ENCODE peak calls at places on chromosome 3, in five cellular contexts. One of them, this sample, is unnamed.

GRCh38 chr3:9866639-9867038 is 13.4 kb downstream of the CIDEC start:
- DNase-seq in OCI-LY7: no peak
- DNase-seq in fibroblast of lung: no peak
- DNase-seq in HCT116: no peak
- DNase-seq in astrocyte: peak; percentile 27
- DNase-seq in this sample: no peak

GRCh38 chr3:151562901-151563300 is 102.0 kb upstream of the IGSF10 start:
- DNase-seq in OCI-LY7: no peak
- DNase-seq in fibroblast of lung: no peak
- DNase-seq in HCT116: no peak
- DNase-seq in astrocyte: no peak
- DNase-seq in this sample: peak; percentile 28

GRCh38 chr3:40701016-40701588 is 176.3 kb downstream of the ZNF621 start:
- DNase-seq in OCI-LY7: no peak
- DNase-seq in fibroblast of lung: no peak
- DNase-seq in HCT116: no peak
- DNase-seq in astrocyte: no peak
- DNase-seq in this sample: no peak

GRCh38 chr3:14347110-14347509 is 55.3 kb upstream of the SLC6A6 start:
- DNase-seq in OCI-LY7: no peak
- DNase-seq in fibroblast of lung: no peak
- DNase-seq in HCT116: no peak
- DNase-seq in astrocyte: no peak
- DNase-seq in this sample: no peak

GRCh38 chr3:55006277-55006676 is 78.4 kb upstream of the LRTM1 start:
- DNase-seq in OCI-LY7: no peak
- DNase-seq in fibroblast of lung: no peak
- DNase-seq in HCT116: no peak
- DNase-seq in astrocyte: peak; percentile 56
- DNase-seq in this sample: no peak

GRCh38 chr3:39383913-39384664 is 919 bp downstream of the SLC25A38 start:
- DNase-seq in OCI-LY7: peak; percentile 96
- DNase-seq in fibroblast of lung: peak; percentile 89
- DNase-seq in HCT116: peak; percentile 82
- DNase-seq in astrocyte: peak; percentile 83
- DNase-seq in this sample: peak; percentile 98

GRCh38 chr3:46903341-46904302 is 26.1 kb downstream of the PTH1R start:
- DNase-seq in OCI-LY7: no peak
- DNase-seq in fibroblast of lung: no peak
- DNase-seq in HCT116: no peak
- DNase-seq in astrocyte: peak; percentile 41
- DNase-seq in this sample: no peak

GRCh38 chr3:33426068-33426467 is 14.1 kb downstream of the UBP1 start:
- DNase-seq in OCI-LY7: no peak
- DNase-seq in fibroblast of lung: no peak
- DNase-seq in HCT116: no peak
- DNase-seq in astrocyte: no peak
- DNase-seq in this sample: no peak

GRCh38 chr3:46061108-46061507 is 33.8 kb upstream of the XCR1 start:
- DNase-seq in OCI-LY7: no peak
- DNase-seq in fibroblast of lung: no peak
- DNase-seq in HCT116: no peak
- DNase-seq in astrocyte: no peak
- DNase-seq in this sample: no peak

GRCh38 chr3:152969557-152970300 is 134.8 kb downstream of the P2RY1 start:
- DNase-seq in OCI-LY7: no peak
- DNase-seq in fibroblast of lung: no peak
- DNase-seq in HCT116: no peak
- DNase-seq in astrocyte: no peak
- DNase-seq in this sample: no peak

GRCh38 chr3:78337801-78338211 is 1297.9 kb downstream of the ROBO2 start:
- DNase-seq in OCI-LY7: no peak
- DNase-seq in fibroblast of lung: no peak
- DNase-seq in HCT116: no peak
- DNase-seq in astrocyte: peak; percentile 18
- DNase-seq in this sample: no peak

GRCh38 chr3:50587373-50587772 is 18.1 kb downstream of the HEMK1 start:
- DNase-seq in OCI-LY7: no peak
- DNase-seq in fibroblast of lung: no peak
- DNase-seq in HCT116: no peak
- DNase-seq in astrocyte: no peak
- DNase-seq in this sample: no peak

GRCh38 chr3:194250104-194251002 is 100.8 kb downstream of the CPN2 start:
- DNase-seq in OCI-LY7: no peak
- DNase-seq in fibroblast of lung: peak; percentile 88
- DNase-seq in HCT116: no peak
- DNase-seq in astrocyte: peak; percentile 45
- DNase-seq in this sample: no peak

GRCh38 chr3:104907507-104907906 is 459.2 kb upstream of the ALCAM start:
- DNase-seq in OCI-LY7: no peak
- DNase-seq in fibroblast of lung: peak; percentile 82
- DNase-seq in HCT116: no peak
- DNase-seq in astrocyte: peak; percentile 78
- DNase-seq in this sample: no peak

GRCh38 chr3:84109911-84110310 is 848.9 kb upstream of the CADM2 start:
- DNase-seq in OCI-LY7: no peak
- DNase-seq in fibroblast of lung: no peak
- DNase-seq in HCT116: no peak
- DNase-seq in astrocyte: peak; percentile 15
- DNase-seq in this sample: no peak

GRCh38 chr3:110815008-110815583 is 256.5 kb upstream of the NECTIN3 start:
- DNase-seq in OCI-LY7: no peak
- DNase-seq in fibroblast of lung: peak; percentile 86
- DNase-seq in HCT116: peak; percentile 89
- DNase-seq in astrocyte: peak; percentile 93
- DNase-seq in this sample: no peak

GRCh38 chr3:16124636-16125035 is 49.8 kb upstream of the GALNT15 start:
- DNase-seq in OCI-LY7: no peak
- DNase-seq in fibroblast of lung: peak; percentile 99
- DNase-seq in HCT116: no peak
- DNase-seq in astrocyte: peak; percentile 100
- DNase-seq in this sample: no peak

GRCh38 chr3:161142486-161142885 is 37.3 kb upstream of the B3GALNT1 start:
- DNase-seq in OCI-LY7: no peak
- DNase-seq in fibroblast of lung: peak; percentile 57
- DNase-seq in HCT116: no peak
- DNase-seq in astrocyte: peak; percentile 78
- DNase-seq in this sample: no peak

GRCh38 chr3:38382506-38383080 is 36.0 kb downstream of the XYLB start:
- DNase-seq in OCI-LY7: no peak
- DNase-seq in fibroblast of lung: peak; percentile 9
- DNase-seq in HCT116: no peak
- DNase-seq in astrocyte: no peak
- DNase-seq in this sample: no peak

GRCh38 chr3:190811775-190812480 is 50.6 kb downstream of the GMNC start:
- DNase-seq in OCI-LY7: peak; percentile 69
- DNase-seq in fibroblast of lung: peak; percentile 81
- DNase-seq in HCT116: peak; percentile 67
- DNase-seq in astrocyte: peak; percentile 23
- DNase-seq in this sample: peak; percentile 84

GRCh38 chr3:127135241-127136023 is 57.5 kb upstream of the PRR23E start:
- DNase-seq in OCI-LY7: no peak
- DNase-seq in fibroblast of lung: no peak
- DNase-seq in HCT116: no peak
- DNase-seq in astrocyte: peak; percentile 21
- DNase-seq in this sample: no peak

GRCh38 chr3:185175370-185175987 is 22.6 kb upstream of the C3orf70 start:
- DNase-seq in OCI-LY7: no peak
- DNase-seq in fibroblast of lung: peak; percentile 30
- DNase-seq in HCT116: no peak
- DNase-seq in astrocyte: no peak
- DNase-seq in this sample: peak; percentile 75

GRCh38 chr3:16533928-16534913 is 20.7 kb upstream of the RFTN1 start:
- DNase-seq in OCI-LY7: no peak
- DNase-seq in fibroblast of lung: peak; percentile 35
- DNase-seq in HCT116: no peak
- DNase-seq in astrocyte: no peak
- DNase-seq in this sample: no peak

GRCh38 chr3:65831733-65832425 is 206.8 kb downstream of the MAGI1 start:
- DNase-seq in OCI-LY7: no peak
- DNase-seq in fibroblast of lung: peak; percentile 83
- DNase-seq in HCT116: no peak
- DNase-seq in astrocyte: peak; percentile 95
- DNase-seq in this sample: no peak

GRCh38 chr3:139105154-139105702 is 60.5 kb upstream of the PRR23C start:
- DNase-seq in OCI-LY7: no peak
- DNase-seq in fibroblast of lung: no peak
- DNase-seq in HCT116: no peak
- DNase-seq in astrocyte: no peak
- DNase-seq in this sample: no peak

GRCh38 chr3:53493997-53494791 is at the start of gene CACNA1D:
- DNase-seq in OCI-LY7: no peak
- DNase-seq in fibroblast of lung: no peak
- DNase-seq in HCT116: peak; percentile 23
- DNase-seq in astrocyte: no peak
- DNase-seq in this sample: no peak

GRCh38 chr3:79011821-79012529 is 755.8 kb downstream of the ROBO1 start:
- DNase-seq in OCI-LY7: no peak
- DNase-seq in fibroblast of lung: no peak
- DNase-seq in HCT116: no peak
- DNase-seq in astrocyte: no peak
- DNase-seq in this sample: no peak

GRCh38 chr3:69785769-69786311 is 46.6 kb downstream of the MITF start:
- DNase-seq in OCI-LY7: no peak
- DNase-seq in fibroblast of lung: no peak
- DNase-seq in HCT116: no peak
- DNase-seq in astrocyte: no peak
- DNase-seq in this sample: no peak
- H3K4me2 ChIP-seq in OCI-LY7: no peak overlapping the region
- H3K4me2 ChIP-seq in fibroblast of lung: no peak overlapping the region
- H3K4me2 ChIP-seq in HCT116: no peak overlapping the region
- H3K4me2 ChIP-seq in astrocyte: peak overlapping the region; percentile 65
- H3K4me2 ChIP-seq in this sample: no peak overlapping the region

DNA sequence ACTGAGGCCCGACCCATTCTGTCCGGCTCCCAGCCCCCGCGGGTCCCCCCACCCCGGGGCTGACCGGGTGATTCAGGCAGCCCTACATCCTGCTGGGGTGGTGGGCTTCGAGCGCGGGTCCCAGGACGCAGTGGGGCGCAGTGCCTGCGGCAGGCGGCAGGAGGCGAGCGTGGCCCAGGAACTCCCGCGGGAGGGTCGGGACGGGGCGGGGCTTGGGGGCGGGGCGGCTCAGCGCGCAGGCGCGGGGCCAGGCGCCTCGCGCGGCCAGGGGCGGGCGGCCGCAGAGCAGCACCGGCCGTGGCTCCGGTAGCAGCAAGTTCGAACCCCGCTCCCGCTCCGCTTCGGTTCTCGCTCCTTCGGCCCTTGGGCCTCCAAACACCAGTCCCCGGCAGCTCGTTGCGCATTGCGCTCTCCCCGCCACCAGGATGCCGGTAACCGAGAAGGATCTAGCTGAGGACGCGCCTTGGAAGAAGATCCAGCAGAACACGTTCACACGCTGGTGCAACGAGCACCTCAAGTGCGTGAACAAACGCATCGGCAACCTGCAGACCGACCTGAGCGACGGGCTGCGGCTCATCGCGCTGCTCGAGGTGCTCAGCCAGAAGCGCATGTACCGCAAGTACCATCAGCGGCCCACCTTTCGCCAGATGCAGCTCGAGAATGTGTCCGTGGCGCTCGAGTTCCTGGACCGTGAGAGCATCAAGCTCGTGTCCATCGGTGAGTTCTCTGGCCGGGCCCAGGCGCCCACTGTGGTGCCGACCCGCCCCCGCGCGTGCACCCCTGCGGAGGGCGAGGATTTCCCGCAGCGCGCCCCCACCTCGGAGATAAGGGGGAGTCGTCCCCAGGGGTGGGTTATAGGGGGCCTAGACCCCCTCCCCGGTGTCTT is at the start of gene FLNB:
- DNase-seq in OCI-LY7: peak; percentile 87
- DNase-seq in fibroblast of lung: peak; percentile 66
- DNase-seq in HCT116: peak; percentile 48
- DNase-seq in astrocyte: no peak
- DNase-seq in this sample: peak; percentile 92
- H4K20me1 ChIP-seq in OCI-LY7: peaks cover 3% of the 10 kb centered on the region
- H4K20me1 ChIP-seq in fibroblast of lung: no peaks in the 10 kb centered on the region
- H4K20me1 ChIP-seq in HCT116: no peaks in the 10 kb centered on the region
- H4K20me1 ChIP-seq in astrocyte: peaks cover 51% of the 10 kb centered on the region
- H4K20me1 ChIP-seq in this sample: peaks cover 5% of the 10 kb centered on the region

GRCh38 chr3:43341788-43342187 is 55.4 kb downstream of the SNRK start:
- DNase-seq in OCI-LY7: no peak
- DNase-seq in fibroblast of lung: no peak
- DNase-seq in HCT116: no peak
- DNase-seq in astrocyte: no peak
- DNase-seq in this sample: no peak

GRCh38 chr3:43338295-43338694 is 52.0 kb downstream of the SNRK start:
- DNase-seq in OCI-LY7: peak; percentile 23
- DNase-seq in fibroblast of lung: peak; percentile 33
- DNase-seq in HCT116: peak; percentile 16
- DNase-seq in astrocyte: peak; percentile 9
- DNase-seq in this sample: no peak

GRCh38 chr3:43330981-43331380 is 44.6 kb downstream of the SNRK start:
- DNase-seq in OCI-LY7: no peak
- DNase-seq in fibroblast of lung: peak; percentile 72
- DNase-seq in HCT116: no peak
- DNase-seq in astrocyte: peak; percentile 50
- DNase-seq in this sample: no peak

GRCh38 chr3:43340403-43340802 is 54.1 kb downstream of the SNRK start:
- DNase-seq in OCI-LY7: no peak
- DNase-seq in fibroblast of lung: no peak
- DNase-seq in HCT116: no peak
- DNase-seq in astrocyte: no peak
- DNase-seq in this sample: no peak

DNA sequence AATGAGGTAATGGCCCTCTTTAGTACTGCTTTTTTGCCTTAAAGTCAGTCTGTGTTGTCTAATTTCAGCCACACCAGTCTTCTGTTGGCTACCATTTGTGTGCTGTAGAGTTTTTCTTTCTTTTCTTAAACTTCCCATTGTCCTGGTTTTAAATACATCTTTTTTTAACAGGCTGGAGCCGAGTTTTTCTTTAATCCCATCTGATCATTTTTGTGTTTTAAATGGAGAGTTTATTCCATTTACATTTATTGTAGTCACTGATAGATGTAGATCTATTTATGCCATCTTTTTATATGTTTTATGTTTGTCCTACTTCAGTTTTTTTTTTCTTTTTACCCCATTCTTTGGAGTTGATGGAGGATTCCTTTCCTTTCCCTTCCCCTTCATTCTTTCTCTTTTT is 49.5 kb downstream of the SNRK start:
- DNase-seq in OCI-LY7: no peak
- DNase-seq in fibroblast of lung: no peak
- DNase-seq in HCT116: no peak
- DNase-seq in astrocyte: no peak
- DNase-seq in this sample: no peak
- H3K36me3 ChIP-seq in OCI-LY7: peaks cover 62% of the 10 kb centered on the region
- H3K36me3 ChIP-seq in fibroblast of lung: no peaks in the 10 kb centered on the region
- H3K36me3 ChIP-seq in HCT116: no peaks in the 10 kb centered on the region
- H3K36me3 ChIP-seq in astrocyte: peaks cover 14% of the 10 kb centered on the region
- H3K36me3 ChIP-seq in this sample: peaks cover 30% of the 10 kb centered on the region

DNA sequence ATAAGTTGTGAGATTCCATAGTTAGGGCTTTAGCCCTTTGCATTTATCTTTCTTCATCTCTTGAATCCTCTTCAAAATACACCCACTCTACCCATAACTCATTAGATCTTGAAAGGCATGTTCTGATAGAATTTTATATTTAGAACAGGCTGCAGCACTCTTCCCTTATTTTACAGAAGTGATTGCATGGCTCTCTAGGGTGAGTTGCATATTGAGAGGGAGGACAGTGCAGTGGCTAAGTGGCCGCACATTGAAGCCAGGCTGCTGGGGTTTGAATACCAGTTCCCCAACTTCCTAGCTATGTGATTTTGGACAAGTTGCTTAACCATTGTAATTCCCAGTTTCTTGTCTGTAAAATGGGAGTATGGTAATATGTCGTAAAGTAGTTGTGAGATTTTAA is 2.5 kb downstream of the CD86 start:
- DNase-seq in OCI-LY7: no peak
- DNase-seq in fibroblast of lung: no peak
- DNase-seq in HCT116: no peak
- DNase-seq in astrocyte: no peak
- DNase-seq in this sample: no peak
- H3K4me2 ChIP-seq in OCI-LY7: peak overlapping the region; percentile 96
- H3K4me2 ChIP-seq in fibroblast of lung: no peak overlapping the region
- H3K4me2 ChIP-seq in HCT116: no peak overlapping the region
- H3K4me2 ChIP-seq in astrocyte: no peak overlapping the region
- H3K4me2 ChIP-seq in this sample: no peak overlapping the region